ENCODE peak calls at places on chromosomes 7 and 10, in eight cellular contexts. L is mammary epithelial cell; B is naive thymus-derived CD4-positive, alpha-beta T cell; D is mucosa of descending colon; J is IMR-90; W is neuronal stem cell; I is PC-9; F is hepatocyte. A is an unnamed sample. For H3K36me3 and H3K9me3, the result is how much of the 10 kb centered on the place peaks cover.

GRCh38 chr7:79227035-79227434 is 226.4 kb downstream of the MAGI2 start:
- DNase-seq in B (no peak), F (no peak), W (no peak), J (peak), D (no peak), I (no peak), L (no peak), A (no peak)

GRCh38 chr7:44257618-44258422 is 57.0 kb downstream of the YKT6 start:
- DNase-seq in F (peak), W (no peak), B (peak), J (peak), L (peak), I (peak), D (peak), A (peak)

GRCh38 chr10:27558612-27559020 is 54.5 kb downstream of the RAB18 start:
- DNase-seq in F (peak), J (peak), B (no peak), W (peak), L (peak), I (peak), D (no peak), A (no peak)

GRCh38 chr10:52424343-52424742 is 110.3 kb downstream of the DKK1 start:
- DNase-seq in W (no peak), F (no peak), I (no peak), L (no peak), D (no peak), J (peak), B (no peak), A (no peak)

GRCh38 chr7:98236366-98237185 is 15.5 kb downstream of the TECPR1 start:
- DNase-seq in F (no peak), J (no peak), D (no peak), W (no peak), I (no peak), L (no peak), B (no peak), A (no peak)

GRCh38 chr10:118405933-118406332 is 63.8 kb upstream of the FAM204A start:
- DNase-seq in W (no peak), L (peak), I (no peak), D (no peak), F (no peak), B (no peak), J (no peak), A (no peak)

GRCh38 chr7:24477807-24478655 is 95.2 kb upstream of the PALS2 start:
- DNase-seq in J (peak), D (no peak), W (peak), L (peak), B (no peak), F (peak), I (peak), A (peak)

GRCh38 chr7:111931016-111931517 is 275.1 kb downstream of the DOCK4 start:
- DNase-seq in D (no peak), I (no peak), F (peak), J (peak), W (peak), L (peak), B (no peak), A (no peak)

GRCh38 chr7:81098213-81098612 is 179.4 kb upstream of the SEMA3C start:
- DNase-seq in D (no peak), L (no peak), B (no peak), I (no peak), F (no peak), J (no peak), W (no peak), A (no peak)

GRCh38 chr7:120996333-120996982 is 7.9 kb downstream of the CPED1 start:
- DNase-seq in D (no peak), B (peak), J (peak), I (peak), F (peak), L (peak), W (no peak), A (peak)

GRCh38 chr7:50697686-50698085 is 85.0 kb downstream of the GRB10 start:
- DNase-seq in I (no peak), D (no peak), W (no peak), J (no peak), F (no peak), B (no peak), L (no peak), A (no peak)

GRCh38 chr7:91182819-91183405 is 81.3 kb upstream of the FZD1 start:
- DNase-seq in J (peak), L (peak), B (no peak), F (no peak), W (no peak), I (no peak), D (no peak), A (no peak)

GRCh38 chr10:124342136-124342820 is 76.4 kb downstream of the OAT start:
- DNase-seq in B (no peak), I (no peak), W (no peak), L (no peak), D (no peak), F (no peak), J (no peak), A (peak)

GRCh38 chr7:1125603-1125969 is 34.4 kb downstream of the ZFAND2A start:
- DNase-seq in D (peak), J (no peak), I (no peak), F (no peak), W (no peak), L (no peak), B (no peak), A (no peak)

GRCh38 chr10:26274391-26274790 is 57.8 kb downstream of the GAD2 start:
- DNase-seq in L (no peak), D (no peak), F (no peak), W (no peak), I (no peak), J (no peak), B (no peak), A (no peak)

GRCh38 chr7:44665531-44666213 is 59.2 kb downstream of the OGDH start:
- DNase-seq in J (peak), F (no peak), W (no peak), L (peak), I (no peak), B (no peak), D (no peak), A (no peak)

GRCh38 chr10:123496996-123497660 is 169.0 kb upstream of the GPR26 start:
- DNase-seq in I (no peak), J (no peak), L (no peak), D (no peak), W (no peak), F (no peak), B (no peak), A (no peak)

GRCh38 chr7:149714910-149715471 is 58.4 kb downstream of the ZNF467 start:
- DNase-seq in B (peak), I (no peak), L (peak), J (peak), W (no peak), F (no peak), D (no peak), A (no peak)

GRCh38 chr10:111103196-111103595 is 26.4 kb downstream of the ADRA2A start:
- DNase-seq in D (no peak), B (no peak), F (no peak), J (no peak), W (no peak), L (no peak), I (no peak), A (no peak)

GRCh38 chr7:100879685-100880261 is 4.9 kb downstream of the SRRT start:
- DNase-seq in J (no peak), I (no peak), D (no peak), F (no peak), B (no peak), L (no peak), W (no peak), A (no peak)
- H3K36me3 ChIP-seq in J (half or more), I (under half), D (under half), F (under half), B (under half), L (under half), W (half or more), A (under half)

GRCh38 chr7:74287303-74288033 is 1.7 kb upstream of the CLIP2 start:
- DNase-seq in L (no peak), W (no peak), B (no peak), J (no peak), I (peak), D (peak), F (no peak), A (no peak)

GRCh38 chr7:74286131-74286530 is 3.1 kb upstream of the CLIP2 start:
- DNase-seq in L (no peak), W (no peak), J (no peak), B (no peak), F (no peak), D (no peak), I (no peak), A (no peak)

GRCh38 chr7:74289018-74289659 is at the start of gene CLIP2:
- DNase-seq in J (peak), L (peak), I (no peak), W (peak), B (peak), F (peak), D (peak), A (peak)

GRCh38 chr7:74289660-74290589 is 718 bp downstream of the CLIP2 start:
- DNase-seq in D (peak), I (no peak), F (no peak), B (peak), J (no peak), L (no peak), W (no peak), A (peak)

GRCh38 chr7:74288034-74288881 is 949 bp upstream of the CLIP2 start:
- DNase-seq in B (no peak), L (no peak), W (no peak), I (no peak), J (no peak), D (no peak), F (no peak), A (no peak)
- H3K4me3 ChIP-seq in B (peak), L (no peak), W (no peak), I (peak), J (no peak), D (peak), F (no peak), A (peak)

GRCh38 chr10:42519761-42520460 is 118.5 kb downstream of the ZNF33B start:
- DNase-seq in D (no peak), B (no peak), J (no peak), L (no peak), I (no peak), F (no peak), W (no peak), A (no peak)
- H3K9me3 ChIP-seq in D (half or more), B (under half), J (half or more), L (half or more), I (half or more), F (half or more), W (half or more), A (half or more)

DNA sequence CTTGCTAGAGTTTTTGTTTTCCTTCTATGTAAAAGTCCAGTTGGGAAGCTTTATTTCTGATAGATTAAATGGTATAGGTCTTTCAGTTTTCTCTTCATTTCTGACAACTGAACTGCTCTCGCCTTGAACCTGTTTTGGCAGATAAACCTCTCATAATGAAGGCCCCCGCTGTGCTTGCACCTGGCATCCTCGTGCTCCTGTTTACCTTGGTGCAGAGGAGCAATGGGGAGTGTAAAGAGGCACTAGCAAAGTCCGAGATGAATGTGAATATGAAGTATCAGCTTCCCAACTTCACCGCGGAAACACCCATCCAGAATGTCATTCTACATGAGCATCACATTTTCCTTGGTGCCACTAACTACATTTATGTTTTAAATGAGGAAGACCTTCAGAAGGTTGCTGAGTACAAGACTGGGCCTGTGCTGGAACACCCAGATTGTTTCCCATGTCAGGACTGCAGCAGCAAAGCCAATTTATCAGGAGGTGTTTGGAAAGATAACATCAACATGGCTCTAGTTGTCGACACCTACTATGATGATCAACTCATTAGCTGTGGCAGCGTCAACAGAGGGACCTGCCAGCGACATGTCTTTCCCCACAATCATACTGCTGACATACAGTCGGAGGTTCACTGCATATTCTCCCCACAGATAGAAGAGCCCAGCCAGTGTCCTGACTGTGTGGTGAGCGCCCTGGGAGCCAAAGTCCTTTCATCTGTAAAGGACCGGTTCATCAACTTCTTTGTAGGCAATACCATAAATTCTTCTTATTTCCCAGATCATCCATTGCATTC is 27.1 kb downstream of the MET start:
- DNase-seq in F (no peak), D (no peak), W (no peak), L (no peak), B (no peak), J (no peak), I (no peak), A (no peak)
- H3K36me3 ChIP-seq in F (under half), D (under half), W (under half), L (under half), B (under half), J (under half), I (under half), A (under half)

GRCh38 chr7:105639677-105640493 is 58.6 kb upstream of the EFCAB10 start:
- DNase-seq in W (no peak), D (no peak), J (no peak), L (no peak), B (no peak), I (no peak), F (no peak), A (no peak)
- H3K4me3 ChIP-seq in W (no peak), D (no peak), J (no peak), L (no peak), B (no peak), I (no peak), F (no peak), A (no peak)

GRCh38 chr10:42544945-42545344 is 93.4 kb downstream of the ZNF33B start:
- DNase-seq in D (no peak), B (no peak), J (no peak), W (no peak), L (no peak), I (no peak), F (no peak), A (no peak)
- H3K9me3 ChIP-seq in D (half or more), B (under half), J (under half), W (under half), L (under half), I (under half), F (under half), A (under half)